ENCODE peak calls at places on chromosomes 16 and 17, in ten cellular contexts. I, Z, K, E, H, U, L, O, F and B are unnamed samples.

GRCh38 chr17:82848022-82848592 is 8.3 kb upstream of the ZNF750 start:
- DNase-seq in K (no peak), E (peak; percentile 35), U (no peak), I (peak; percentile 50), F (no peak), Z (no peak), L (no peak), H (no peak), O (peak; percentile 79), B (no peak)

GRCh38 chr17:41734139-41734948 is at the start of gene HAP1:
- DNase-seq in Z (peak; percentile 79), K (peak; percentile 31), F (peak; percentile 76), L (peak; percentile 61), I (no peak), E (no peak), O (peak; percentile 8), H (peak; percentile 76), U (peak; percentile 68), B (no peak)

GRCh38 chr16:14511798-14512131 is 118.3 kb downstream of the PARN start:
- DNase-seq in F (no peak), Z (no peak), L (no peak), O (peak; percentile 27), H (no peak), E (no peak), U (no peak), K (no peak), I (no peak), B (no peak)

GRCh38 chr17:1573932-1574696 is 11.5 kb upstream of the PITPNA start:
- DNase-seq in Z (peak; percentile 85), I (peak; percentile 91), E (peak; percentile 40), U (peak; percentile 87), K (peak; percentile 86), O (peak; percentile 66), F (peak; percentile 86), H (peak; percentile 82), L (peak; percentile 83), B (no peak)

GRCh38 chr17:43006639-43007551 is at the start of gene IFI35:
- DNase-seq in O (peak; percentile 82), F (peak; percentile 79), U (peak; percentile 81), Z (peak; percentile 65), E (peak; percentile 83), H (peak; percentile 85), K (peak; percentile 90), I (peak; percentile 82), L (peak; percentile 68), B (peak; percentile 56)

GRCh38 chr17:29977836-29978235 is 36.4 kb downstream of the EFCAB5 start:
- DNase-seq in U (no peak), K (peak; percentile 73), L (no peak), E (no peak), O (peak; percentile 41), H (peak; percentile 51), I (no peak), Z (no peak), F (no peak), B (no peak)

GRCh38 chr17:73043686-73044581 is 48.6 kb downstream of the SLC39A11 start:
- DNase-seq in F (no peak), K (peak; percentile 92), I (no peak), E (no peak), L (no peak), U (no peak), H (no peak), Z (no peak), O (peak; percentile 87), B (no peak)

GRCh38 chr16:15708096-15708495 is 58.1 kb downstream of the NDE1 start:
- DNase-seq in H (no peak), O (peak; percentile 89), U (no peak), E (no peak), I (no peak), Z (no peak), L (no peak), K (peak; percentile 78), F (no peak), B (no peak)

GRCh38 chr17:57368637-57369336 is 112.5 kb downstream of the MSI2 start:
- DNase-seq in F (no peak), K (no peak), H (no peak), Z (no peak), O (no peak), E (no peak), U (no peak), I (no peak), L (no peak), B (no peak)

GRCh38 chr17:35795007-35795870 is at the start of gene MMP28:
- DNase-seq in H (peak; percentile 52), L (peak; percentile 66), E (no peak), O (no peak), U (no peak), I (peak; percentile 57), K (peak; percentile 35), Z (peak; percentile 78), F (peak; percentile 69), B (no peak)

GRCh38 chr16:19524356-19524865 is 669 bp downstream of the CCP110 start:
- DNase-seq in H (no peak), E (no peak), I (no peak), Z (no peak), L (no peak), F (peak; percentile 21), K (no peak), U (no peak), O (no peak), B (no peak)

GRCh38 chr16:82735176-82735575 is 108.4 kb downstream of the CDH13 start:
- DNase-seq in H (no peak), O (no peak), K (peak; percentile 14), U (no peak), L (no peak), E (no peak), Z (no peak), I (no peak), F (no peak), B (no peak)

GRCh38 chr17:17682737-17683675 is 1.7 kb downstream of the RAI1 start:
- DNase-seq in E (peak; percentile 56), O (peak; percentile 91), F (peak; percentile 75), K (peak; percentile 89), U (peak; percentile 72), I (peak; percentile 72), Z (peak; percentile 82), H (peak; percentile 74), L (peak; percentile 79), B (no peak)

GRCh38 chr17:48597775-48598631 is 4.4 kb upstream of the HOXB5 start:
- DNase-seq in E (no peak), I (no peak), L (no peak), Z (peak; percentile 50), U (no peak), O (peak; percentile 88), K (no peak), F (peak; percentile 65), H (no peak), B (no peak)

GRCh38 chr16:65576631-65577030 is 454.8 kb upstream of the CDH11 start:
- DNase-seq in F (peak; percentile 87), L (no peak), E (no peak), U (no peak), I (no peak), O (no peak), K (no peak), H (no peak), Z (peak; percentile 70), B (no peak)

GRCh38 chr17:50161023-50161910 is 4.5 kb upstream of the SGCA start:
- DNase-seq in F (peak; percentile 96), I (peak; percentile 94), E (peak; percentile 90), U (peak; percentile 96), Z (peak; percentile 97), H (peak; percentile 92), L (peak; percentile 98), K (peak; percentile 94), O (peak; percentile 90), B (no peak)

GRCh38 chr16:20285993-20286499 is 41.3 kb downstream of the GP2 start:
- DNase-seq in F (peak; percentile 52), U (no peak), Z (peak; percentile 28), O (no peak), I (no peak), L (no peak), E (no peak), H (no peak), K (no peak), B (no peak)

GRCh38 chr17:39243155-39243554 is 17.4 kb upstream of the STAC2 start:
- DNase-seq in I (no peak), H (no peak), F (no peak), L (no peak), O (no peak), K (no peak), E (no peak), Z (no peak), U (no peak), B (no peak)

GRCh38 chr16:53404959-53405358 is 29.3 kb upstream of the RBL2 start:
- DNase-seq in Z (no peak), O (no peak), H (no peak), I (no peak), F (no peak), E (no peak), L (no peak), K (no peak), U (no peak), B (no peak)
- TF ChIP-seq CTCF in Z (peak; percentile 7), O (peak; percentile 32), H (peak; percentile 33), I (no peak), F (peak; percentile 38), E (no peak), L (no peak), K (no peak), U (no peak), B (no peak)

GRCh38 chr16:54140057-54140787 is 146.4 kb downstream of the IRX3 start:
- DNase-seq in E (no peak), F (no peak), U (no peak), H (peak; percentile 17), O (peak; percentile 8), K (peak; percentile 40), Z (no peak), L (no peak), I (no peak), B (no peak)
- TF ChIP-seq CTCF in E (no peak), F (no peak), U (no peak), H (no peak), O (no peak), K (peak; percentile 14), Z (no peak), L (no peak), I (no peak), B (no peak)

GRCh38 chr16:76639685-76640289 is 362.6 kb downstream of the CNTNAP4 start:
- DNase-seq in K (peak; percentile 44), Z (peak; percentile 58), E (no peak), F (peak; percentile 84), H (peak; percentile 35), O (peak; percentile 1), L (peak; percentile 32), U (no peak), I (no peak), B (no peak)

GRCh38 chr16:76634847-76635697 is 357.9 kb downstream of the CNTNAP4 start:
- DNase-seq in Z (no peak), U (no peak), O (no peak), L (no peak), K (peak; percentile 12), H (no peak), F (no peak), E (no peak), I (peak; percentile 11), B (no peak)
- TF ChIP-seq CTCF in Z (no peak), U (no peak), O (no peak), L (no peak), K (no peak), H (no peak), F (no peak), E (no peak), I (no peak), B (no peak)

DNA sequence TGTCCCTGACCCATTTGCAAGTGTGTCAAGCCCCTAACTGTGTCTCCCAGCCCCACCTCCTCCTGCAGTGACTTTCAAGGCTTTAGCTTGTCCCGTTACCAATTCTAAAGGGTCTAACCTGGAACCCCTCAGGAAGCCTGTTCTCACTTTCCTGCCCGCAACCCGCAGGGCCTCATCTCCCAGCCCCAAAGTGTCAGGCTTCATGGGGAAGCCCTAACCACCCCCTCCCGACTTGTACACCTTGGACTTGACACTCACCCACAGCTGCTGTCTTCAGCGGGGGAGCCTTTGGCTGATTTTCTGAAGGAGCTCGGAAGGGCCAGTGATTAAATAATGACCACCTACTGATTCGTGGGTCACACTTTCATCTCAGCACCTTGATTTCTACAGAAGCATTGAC is 33.1 kb downstream of the NLRC5 start:
- DNase-seq in E (no peak), I (no peak), Z (no peak), L (no peak), O (no peak), U (no peak), H (no peak), F (no peak), K (no peak), B (no peak)
- TF ChIP-seq CTCF in E (no peak), I (no peak), Z (no peak), L (no peak), O (no peak), U (no peak), H (no peak), F (no peak), K (no peak), B (no peak)